ENCODE peak calls at places on chromosome 1, in four cellular contexts. D is heart right ventricle, V is mammary epithelial cell, J is ovary. K is an unnamed sample.

GRCh38 chr1:209398330-209398991 is 185.1 kb upstream of the CAMK1G start:
- DNase-seq in D (peak; percentile 40), J (no peak), V (peak; percentile 98), K (no peak)

GRCh38 chr1:204703826-204704612 is 18.5 kb upstream of the LRRN2 start:
- DNase-seq in D (no peak), J (no peak), V (no peak), K (no peak)

GRCh38 chr1:84665703-84666317 is 24.5 kb downstream of the SSX2IP start:
- DNase-seq in V (no peak), D (no peak), J (no peak), K (peak; percentile 9)

GRCh38 chr1:174995121-174995520 is 4.6 kb upstream of the CACYBP start:
- DNase-seq in D (no peak), V (no peak), J (no peak), K (no peak)

GRCh38 chr1:209382701-209383100 is 200.8 kb upstream of the CAMK1G start:
- DNase-seq in J (no peak), V (no peak), D (no peak), K (no peak)

GRCh38 chr1:217029311-217030157 is 306.3 kb upstream of the ESRRG start:
- DNase-seq in D (no peak), J (no peak), V (peak; percentile 95), K (peak; percentile 38)

GRCh38 chr1:18160290-18160942 is 52.8 kb downstream of the IGSF21 start:
- DNase-seq in D (peak; percentile 37), J (no peak), V (no peak), K (peak; percentile 76)

GRCh38 chr1:182699673-182700350 is 15.4 kb upstream of the RGS8 start:
- DNase-seq in D (peak; percentile 10), V (no peak), J (no peak), K (no peak)

GRCh38 chr1:110672001-110672752 is 2.6 kb downstream of the KCNA3 start:
- DNase-seq in V (no peak), J (no peak), D (peak; percentile 20), K (no peak)

GRCh38 chr1:11355594-11356467 is 82.8 kb downstream of the UBIAD1 start:
- DNase-seq in J (no peak), V (no peak), D (no peak), K (no peak)

GRCh38 chr1:19009126-19009881 is 52.8 kb upstream of the IFFO2 start:
- DNase-seq in V (no peak), J (no peak), D (no peak), K (no peak)

GRCh38 chr1:32204943-32205361 is 519 bp upstream of the IQCC start:
- DNase-seq in D (no peak), J (no peak), V (no peak), K (peak; percentile 77)

GRCh38 chr1:235586413-235586812 is 63.2 kb downstream of the GNG4 start:
- DNase-seq in V (no peak), D (no peak), J (no peak), K (no peak)

GRCh38 chr1:165376041-165376810 is 19.7 kb upstream of the LMX1A start:
- DNase-seq in J (peak; percentile 92), D (peak; percentile 92), V (peak; percentile 83), K (peak; percentile 88)

GRCh38 chr1:215958836-215959235 is 391.7 kb downstream of the KCTD3 start:
- DNase-seq in V (no peak), D (no peak), J (no peak), K (no peak)

GRCh38 chr1:220700591-220701179 is 10.5 kb downstream of the C1orf115 start:
- DNase-seq in D (no peak), V (peak; percentile 2), J (no peak), K (no peak)

GRCh38 chr1:248303324-248303723 is at the start of gene OR2T12:
- DNase-seq in J (no peak), D (no peak), V (no peak), K (no peak)

GRCh38 chr1:16167331-16168143 is 11.7 kb upstream of the EPHA2 start:
- DNase-seq in J (peak; percentile 74), V (no peak), D (no peak), K (peak; percentile 84)

GRCh38 chr1:171427852-171428471 is 57.4 kb upstream of the PRRC2C start:
- DNase-seq in V (no peak), D (no peak), J (no peak), K (no peak)

GRCh38 chr1:153939476-153939875 is 7.0 kb downstream of the DENND4B start:
- DNase-seq in D (no peak), J (no peak), V (no peak), K (peak; percentile 29)
- H3K27ac ChIP-seq in D (no peak overlapping the region), J (no peak overlapping the region), V (no peak overlapping the region), K (no peak overlapping the region)

GRCh38 chr1:91526496-91526895 is 25.8 kb downstream of the CDC7 start:
- DNase-seq in D (no peak), J (no peak), V (no peak), K (no peak)
- H3K27ac ChIP-seq in D (no peak overlapping the region), J (peak overlapping the region; percentile 35), V (no peak overlapping the region), K (no peak overlapping the region)

GRCh38 chr1:186620526-186620925 is 59.7 kb downstream of the PTGS2 start:
- DNase-seq in J (no peak), V (no peak), D (no peak), K (no peak)
- H3K27ac ChIP-seq in J (no peak overlapping the region), V (peak overlapping the region; percentile 61), D (no peak overlapping the region), K (no peak overlapping the region)

DNA sequence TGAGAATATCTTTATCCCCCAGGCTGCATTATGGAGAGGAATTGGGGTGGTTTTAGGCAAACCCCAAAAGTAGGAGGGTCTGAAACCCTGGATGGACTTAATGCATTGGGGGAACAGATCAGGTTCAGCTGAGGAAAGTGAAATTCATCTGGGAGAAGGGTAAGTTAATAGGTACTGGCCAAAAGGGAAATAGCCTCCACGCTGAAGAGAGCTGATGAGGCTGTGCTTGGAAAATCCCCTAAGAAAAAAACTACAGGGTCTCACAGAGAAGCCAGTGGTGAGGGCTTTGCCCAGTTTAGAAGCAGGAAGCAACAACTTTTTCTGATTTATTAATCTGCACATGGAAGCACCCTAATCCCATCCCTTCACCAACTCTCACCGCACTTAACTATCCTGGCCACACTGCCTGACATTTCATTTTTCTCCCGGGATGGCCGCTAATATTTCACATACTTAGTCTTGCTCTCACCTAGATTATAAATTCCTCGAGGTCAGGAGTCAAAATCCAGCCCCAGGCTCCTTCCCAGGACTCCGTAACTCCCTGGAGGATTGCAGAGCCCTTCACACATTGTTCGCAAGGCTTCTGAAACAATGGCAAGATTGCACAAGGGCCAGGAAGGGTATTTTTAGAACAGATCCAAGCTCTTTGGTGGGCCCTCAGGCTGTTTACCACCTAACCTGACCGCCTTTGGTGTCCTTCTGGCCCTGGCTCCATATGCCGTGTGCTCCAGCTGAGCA is 60.9 kb upstream of the TARBP1 start:
- DNase-seq in D (no peak), J (no peak), V (no peak), K (no peak)
- H3K27ac ChIP-seq in D (peak overlapping the region; percentile 95), J (no peak overlapping the region), V (peak overlapping the region; percentile 87), K (no peak overlapping the region)

DNA sequence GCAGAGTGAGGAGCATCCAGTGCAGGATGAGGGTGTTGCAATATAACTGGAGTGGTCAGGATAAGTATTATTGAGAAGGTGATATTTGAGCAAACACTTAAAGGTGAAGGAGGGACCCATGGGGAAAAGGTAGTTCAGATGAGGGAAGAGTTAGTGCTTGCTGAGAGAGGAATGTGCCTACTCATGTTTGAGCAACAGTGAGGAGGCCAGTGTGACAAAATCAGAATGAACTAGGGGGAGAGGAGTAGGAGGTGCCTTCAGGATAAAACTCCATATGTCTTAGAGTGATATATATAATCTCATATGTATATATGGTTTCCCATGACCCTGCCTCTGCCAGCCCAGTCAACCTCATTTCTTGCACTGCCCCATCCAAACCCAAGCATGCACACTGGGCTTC is 6.3 kb upstream of the TRIM45 start:
- DNase-seq in V (no peak), J (no peak), D (no peak), K (no peak)
- H3K27ac ChIP-seq in V (no peak overlapping the region), J (no peak overlapping the region), D (no peak overlapping the region), K (no peak overlapping the region)

GRCh38 chr1:14956579-14957195 is 196.9 kb upstream of the TMEM51 start:
- DNase-seq in D (no peak), J (no peak), V (no peak), K (no peak)

GRCh38 chr1:14954930-14955329 is 198.6 kb upstream of the TMEM51 start:
- DNase-seq in V (no peak), D (no peak), J (no peak), K (no peak)

GRCh38 chr1:14954210-14954609 is 199.3 kb upstream of the TMEM51 start:
- DNase-seq in D (no peak), J (no peak), V (peak; percentile 66), K (no peak)

GRCh38 chr1:14955986-14956385 is 197.6 kb upstream of the TMEM51 start:
- DNase-seq in J (no peak), D (no peak), V (no peak), K (no peak)

DNA sequence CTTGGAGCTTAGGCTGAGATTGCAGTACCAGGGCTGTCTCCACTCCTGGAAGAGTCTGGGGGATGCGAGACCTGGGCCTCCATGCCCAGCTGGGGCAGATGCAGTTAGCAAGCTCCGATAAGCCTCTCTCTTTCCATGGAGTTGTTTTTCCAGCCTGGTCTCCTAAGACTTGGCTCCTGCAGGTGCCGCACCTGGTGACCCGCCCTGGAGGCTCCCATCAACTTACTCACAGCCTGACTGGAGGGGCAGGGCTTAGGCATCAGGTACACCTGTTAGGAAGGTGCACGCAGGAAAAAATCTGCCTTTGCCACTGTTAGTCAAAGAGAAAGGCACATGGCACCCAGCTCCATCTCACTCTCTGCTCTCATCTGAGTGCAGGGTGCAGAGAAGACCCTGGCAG is 198.1 kb upstream of the TMEM51 start:
- DNase-seq in J (no peak), D (no peak), V (no peak), K (no peak)
- H3K27ac ChIP-seq in J (no peak overlapping the region), D (no peak overlapping the region), V (no peak overlapping the region), K (no peak overlapping the region)

GRCh38 chr1:158121604-158122254 is 59.0 kb upstream of the CD1D start:
- DNase-seq in V (peak; percentile 52), D (no peak), J (peak; percentile 51), K (no peak)
- H3K27ac ChIP-seq in V (no peak overlapping the region), D (no peak overlapping the region), J (no peak overlapping the region), K (no peak overlapping the region)

GRCh38 chr1:28392027-28392652 is 22.6 kb downstream of the PHACTR4 start:
- DNase-seq in V (peak; percentile 86), D (no peak), J (no peak), K (no peak)
- H3K27ac ChIP-seq in V (peak overlapping the region; percentile 60), D (no peak overlapping the region), J (no peak overlapping the region), K (no peak overlapping the region)

DNA sequence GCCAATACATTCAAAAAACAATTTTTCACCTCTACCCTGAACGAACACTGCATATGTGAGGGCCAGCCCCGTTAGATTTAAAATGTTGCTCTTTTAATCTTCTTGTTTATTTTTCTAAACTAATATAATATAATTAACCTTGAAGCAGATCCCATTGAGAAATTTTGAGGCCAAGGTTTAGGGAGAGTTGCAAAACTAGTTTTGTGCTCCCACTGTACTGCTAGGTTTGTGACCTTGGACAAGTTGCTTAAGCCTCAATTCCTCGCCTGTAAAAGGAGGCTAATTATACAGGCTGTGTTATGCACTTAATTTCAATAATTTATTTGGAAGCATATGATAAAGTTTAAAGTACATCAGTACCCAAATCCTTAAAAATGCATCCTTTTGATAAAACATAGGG is 3.7 kb downstream of the IL23R start:
- DNase-seq in V (no peak), D (no peak), J (no peak), K (no peak)
- H3K27ac ChIP-seq in V (no peak overlapping the region), D (no peak overlapping the region), J (no peak overlapping the region), K (no peak overlapping the region)

K was measured in left lung.